ENCODE peak calls at places on chromosome 13, in six cellular contexts. Q, X, C, M, K and P are unnamed samples.

GRCh38 chr13:114234266-114234644 is 442 bp upstream of the CDC16 start:
- DNase-seq in Q (no peak), X (no peak), C (no peak), M (no peak), K (no peak), P (no peak)

GRCh38 chr13:34156841-34157365 is 339.0 kb downstream of the RFC3 start:
- DNase-seq in Q (peak), X (peak), C (no peak), M (no peak), K (peak), P (peak)

GRCh38 chr13:44498969-44499368 is 77.2 kb downstream of the TSC22D1 start:
- DNase-seq in Q (no peak), X (no peak), C (no peak), M (no peak), K (no peak), P (no peak)

GRCh38 chr13:92622905-92623304 is 603.7 kb upstream of the GPC6 start:
- DNase-seq in Q (no peak), X (no peak), C (no peak), M (no peak), K (no peak), P (no peak)

GRCh38 chr13:24203726-24204295 is 43.3 kb downstream of the SPATA13 start:
- DNase-seq in Q (no peak), X (no peak), C (no peak), M (no peak), K (no peak), P (no peak)

GRCh38 chr13:28541966-28542365 is 47.0 kb upstream of the FLT1 start:
- DNase-seq in Q (no peak), X (no peak), C (no peak), M (no peak), K (no peak), P (no peak)

GRCh38 chr13:95124959-95125358 is 176.3 kb downstream of the ABCC4 start:
- DNase-seq in Q (no peak), X (no peak), C (no peak), M (no peak), K (no peak), P (no peak)

GRCh38 chr13:113275387-113275786 is 21.7 kb upstream of the LAMP1 start:
- DNase-seq in Q (no peak), X (no peak), C (peak), M (peak), K (peak), P (peak)

GRCh38 chr13:95643814-95644598 is 500 bp downstream of the DZIP1 start:
- DNase-seq in Q (no peak), X (no peak), C (peak), M (no peak), K (peak), P (no peak)

GRCh38 chr13:31670831-31671617 is 68.3 kb upstream of the RXFP2 start:
- DNase-seq in Q (no peak), X (no peak), C (no peak), M (no peak), K (no peak), P (no peak)

GRCh38 chr13:44715287-44716224 is 139.4 kb upstream of the TSC22D1 start:
- DNase-seq in Q (no peak), X (no peak), C (no peak), M (no peak), K (no peak), P (no peak)

GRCh38 chr13:99916366-99917103 is 55.0 kb downstream of the ZIC5 start:
- DNase-seq in Q (peak), X (no peak), C (peak), M (peak), K (peak), P (peak)

GRCh38 chr13:112967666-112968379 is 1.2 kb upstream of the MCF2L start:
- DNase-seq in Q (no peak), X (no peak), C (no peak), M (no peak), K (no peak), P (no peak)

GRCh38 chr13:113045214-113046007 is 60.2 kb upstream of the F7 start:
- DNase-seq in Q (no peak), X (no peak), C (no peak), M (no peak), K (no peak), P (no peak)

GRCh38 chr13:23579886-23580706 is 9.9 kb downstream of the TNFRSF19 start:
- DNase-seq in Q (no peak), X (no peak), C (no peak), M (no peak), K (no peak), P (no peak)

GRCh38 chr13:95292622-95293021 is 8.6 kb downstream of the ABCC4 start:
- DNase-seq in Q (no peak), X (no peak), C (no peak), M (no peak), K (no peak), P (no peak)

GRCh38 chr13:62432295-62432694 is 1016.6 kb upstream of the PCDH20 start:
- DNase-seq in Q (no peak), X (no peak), C (no peak), M (no peak), K (no peak), P (no peak)

GRCh38 chr13:33348366-33348765 is 62.8 kb upstream of the STARD13 start:
- DNase-seq in Q (no peak), X (no peak), C (no peak), M (no peak), K (no peak), P (no peak)

GRCh38 chr13:85798999-85799646 is at the start of gene SLITRK6:
- DNase-seq in Q (no peak), X (peak), C (peak), M (no peak), K (no peak), P (peak)

GRCh38 chr13:106277483-106278154 is 257.8 kb downstream of the EFNB2 start:
- DNase-seq in Q (no peak), X (no peak), C (no peak), M (no peak), K (no peak), P (no peak)

GRCh38 chr13:74361274-74361673 is 227.1 kb upstream of the KLF12 start:
- DNase-seq in Q (no peak), X (no peak), C (no peak), M (no peak), K (no peak), P (no peak)

GRCh38 chr13:33016414-33017409 is at the start of gene KL:
- DNase-seq in Q (no peak), X (no peak), C (no peak), M (no peak), K (no peak), P (no peak)

GRCh38 chr13:79647518-79647917 is 166.6 kb downstream of the NDFIP2 start:
- DNase-seq in Q (no peak), X (no peak), C (no peak), M (no peak), K (no peak), P (no peak)

GRCh38 chr13:36192166-36192565 is 22.2 kb downstream of the SOHLH2 start:
- DNase-seq in Q (no peak), X (no peak), C (no peak), M (no peak), K (no peak), P (no peak)

GRCh38 chr13:59722580-59722900 is 441.2 kb downstream of the DIAPH3 start:
- DNase-seq in Q (no peak), X (no peak), C (no peak), M (no peak), K (no peak), P (no peak)

GRCh38 chr13:80334582-80335260 is 6.2 kb downstream of the SPRY2 start:
- DNase-seq in Q (no peak), X (no peak), C (no peak), M (no peak), K (no peak), P (no peak)

DNA sequence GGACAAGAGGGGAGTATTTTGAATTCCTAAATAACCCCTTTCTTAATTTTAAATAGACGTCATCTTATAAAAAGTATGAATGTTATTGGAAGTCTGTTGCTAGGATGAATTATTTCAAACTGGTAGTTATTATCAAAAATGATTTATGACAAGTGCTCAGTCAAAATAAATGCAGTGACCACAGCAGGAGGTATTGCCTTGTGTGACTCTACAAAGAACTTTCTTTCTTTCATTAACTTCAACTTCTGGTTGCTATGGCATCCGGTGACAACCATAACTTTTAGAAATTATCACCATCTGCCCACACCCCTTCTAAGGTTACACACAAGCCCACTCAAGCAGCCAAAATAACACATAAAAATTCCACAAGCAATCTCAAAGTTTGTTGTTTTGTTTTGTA is 189.9 kb downstream of the DACH1 start:
- DNase-seq in Q (no peak), X (no peak), C (no peak), M (no peak), K (no peak), P (no peak)
- TF ChIP-seq ZNF274 in Q (no peak), X (no peak), C (no peak), M (no peak), K (no peak), P (no peak)

DNA sequence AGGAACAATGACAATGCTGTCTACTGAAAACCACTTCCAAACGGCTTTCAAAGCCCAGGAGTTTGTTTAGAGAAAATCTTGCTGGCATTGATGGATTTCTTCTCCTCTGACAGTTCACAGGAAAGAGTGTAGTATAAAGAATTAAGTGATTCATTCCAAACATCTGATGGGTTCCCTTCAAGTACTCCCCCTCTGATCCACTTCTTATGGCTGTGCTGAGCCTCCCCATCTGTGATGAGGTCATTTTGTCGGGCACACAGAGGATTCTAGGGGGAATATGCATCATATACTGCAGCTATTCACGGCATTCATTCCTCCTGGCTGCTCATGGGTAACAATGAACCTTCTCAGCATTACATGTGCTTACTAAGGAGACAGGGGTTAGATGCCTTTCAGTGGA is 107.9 kb downstream of the RGCC start:
- DNase-seq in Q (no peak), X (no peak), C (no peak), M (no peak), K (peak), P (no peak)
- TF ChIP-seq ZNF274 in Q (no peak), X (no peak), C (no peak), M (no peak), K (no peak), P (no peak)

GRCh38 chr13:102846261-102847015 is 606 bp downstream of the ERCC5 start:
- DNase-seq in Q (no peak), X (no peak), C (no peak), M (no peak), K (peak), P (peak)
- TF ChIP-seq ZNF274 in Q (no peak), X (no peak), C (no peak), M (no peak), K (no peak), P (no peak)

GRCh38 chr13:66069570-66069969 is 1160.6 kb downstream of the PCDH9 start:
- DNase-seq in Q (no peak), X (no peak), C (no peak), M (peak), K (no peak), P (no peak)

GRCh38 chr13:66071018-66071417 is 1159.1 kb downstream of the PCDH9 start:
- DNase-seq in Q (no peak), X (no peak), C (no peak), M (no peak), K (no peak), P (no peak)

GRCh38 chr13:66071608-66072007 is 1158.5 kb downstream of the PCDH9 start:
- DNase-seq in Q (no peak), X (no peak), C (no peak), M (no peak), K (no peak), P (no peak)

GRCh38 chr13:66074018-66074615 is 1156.0 kb downstream of the PCDH9 start:
- DNase-seq in Q (no peak), X (no peak), C (no peak), M (no peak), K (no peak), P (no peak)

DNA sequence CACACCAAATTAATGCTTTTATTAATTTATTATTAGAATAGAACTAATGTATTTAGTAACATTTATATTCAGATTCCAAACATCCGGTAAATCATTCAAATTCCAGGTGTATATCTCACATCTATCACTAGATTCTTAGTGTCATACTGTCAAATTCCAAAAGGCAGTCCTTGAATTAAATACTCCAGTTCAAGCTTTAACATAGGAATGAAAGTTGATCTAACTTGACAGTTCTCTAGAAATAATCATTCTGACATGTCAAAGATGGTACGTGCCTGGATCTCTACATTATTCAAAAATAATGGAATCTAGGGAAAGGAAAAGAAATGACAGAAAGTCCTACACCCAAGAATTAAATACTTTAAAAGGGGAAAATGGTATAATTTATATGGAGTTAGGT is 1161.5 kb downstream of the PCDH9 start:
- DNase-seq in Q (no peak), X (no peak), C (no peak), M (no peak), K (no peak), P (no peak)
- TF ChIP-seq ZNF274 in Q (no peak), X (no peak), C (no peak), M (no peak), K (no peak), P (no peak)

GRCh38 chr13:30418886-30419459 is 3.3 kb upstream of the UBE2L5 start:
- DNase-seq in Q (no peak), X (no peak), C (no peak), M (no peak), K (no peak), P (no peak)
- TF ChIP-seq ZNF274 in Q (no peak), X (no peak), C (no peak), M (no peak), K (no peak), P (no peak)

GRCh38 chr13:84570831-84571230 is 688.6 kb upstream of the SLITRK1 start:
- DNase-seq in Q (no peak), X (no peak), C (no peak), M (no peak), K (no peak), P (no peak)

GRCh38 chr13:84571264-84571663 is 689.0 kb upstream of the SLITRK1 start:
- DNase-seq in Q (no peak), X (no peak), C (no peak), M (no peak), K (no peak), P (no peak)

DNA sequence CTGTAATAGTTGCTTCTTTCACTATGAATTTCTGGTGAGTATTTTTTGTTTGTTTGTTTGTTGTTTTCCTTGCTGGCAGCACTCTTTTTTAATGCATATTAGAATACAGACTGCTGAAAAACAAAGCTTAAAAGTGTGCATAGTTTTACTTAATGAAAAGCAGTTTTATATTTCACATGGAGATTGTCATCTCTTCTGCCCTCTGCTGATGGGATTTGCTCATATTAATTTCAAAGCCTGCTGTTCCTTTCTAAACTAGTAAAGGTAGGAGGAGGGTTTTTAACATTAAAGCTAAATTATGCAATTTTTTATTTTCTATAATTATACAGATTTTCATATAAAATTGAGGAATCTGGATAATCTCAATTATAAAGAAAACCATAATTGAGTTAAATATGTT is 692.6 kb upstream of the SLITRK1 start:
- DNase-seq in Q (no peak), X (no peak), C (no peak), M (no peak), K (no peak), P (no peak)
- TF ChIP-seq ZNF274 in Q (no peak), X (no peak), C (no peak), M (no peak), K (no peak), P (no peak)

GRCh38 chr13:111664060-111664459 is 343.6 kb downstream of the TEX29 start:
- DNase-seq in Q (no peak), X (no peak), C (no peak), M (no peak), K (no peak), P (no peak)
- TF ChIP-seq ZNF274 in Q (no peak), X (no peak), C (no peak), M (no peak), K (no peak), P (no peak)